ENCODE peak calls at places on chromosomes 11 and 22, in seven cellular contexts. One of them, this sample, is unnamed.

GRCh38 chr11:27916541-27917100 is 191.3 kb downstream of the KIF18A start:
- DNase-seq in mesendoderm: no peak
- DNase-seq in trophoblast cell: no peak
- DNase-seq in IMR-90: peak
- DNase-seq in H9: no peak
- DNase-seq in H1: no peak
- DNase-seq in neuronal stem cell: no peak
- DNase-seq in this sample: no peak

GRCh38 chr22:19848298-19849224 is 6.1 kb downstream of the GNB1L start:
- DNase-seq in trophoblast cell: peak
- DNase-seq in mesendoderm: no peak
- DNase-seq in H1: no peak
- DNase-seq in neuronal stem cell: no peak
- DNase-seq in H9: no peak
- DNase-seq in IMR-90: no peak
- DNase-seq in this sample: peak

GRCh38 chr11:63146586-63146985 is 2.6 kb upstream of the SLC22A24 start:
- DNase-seq in IMR-90: no peak
- DNase-seq in H1: no peak
- DNase-seq in H9: no peak
- DNase-seq in trophoblast cell: no peak
- DNase-seq in neuronal stem cell: no peak
- DNase-seq in mesendoderm: no peak
- DNase-seq in this sample: no peak

GRCh38 chr11:61833478-61833877 is 5.4 kb downstream of the FADS2 start:
- DNase-seq in IMR-90: no peak
- DNase-seq in H1: no peak
- DNase-seq in H9: no peak
- DNase-seq in trophoblast cell: no peak
- DNase-seq in mesendoderm: no peak
- DNase-seq in neuronal stem cell: no peak
- DNase-seq in this sample: no peak

GRCh38 chr11:67439321-67440228 is 2.1 kb upstream of the PTPRCAP start:
- DNase-seq in mesendoderm: peak
- DNase-seq in IMR-90: no peak
- DNase-seq in H1: no peak
- DNase-seq in H9: peak
- DNase-seq in trophoblast cell: no peak
- DNase-seq in neuronal stem cell: no peak
- DNase-seq in this sample: peak

GRCh38 chr11:68340784-68341556 is 28.6 kb downstream of the LRP5 start:
- DNase-seq in IMR-90: no peak
- DNase-seq in neuronal stem cell: no peak
- DNase-seq in H9: no peak
- DNase-seq in H1: no peak
- DNase-seq in mesendoderm: no peak
- DNase-seq in trophoblast cell: no peak
- DNase-seq in this sample: peak

GRCh38 chr11:56611174-56611573 is 3.5 kb downstream of the OR5M1 start:
- DNase-seq in trophoblast cell: no peak
- DNase-seq in mesendoderm: no peak
- DNase-seq in neuronal stem cell: no peak
- DNase-seq in H1: no peak
- DNase-seq in H9: no peak
- DNase-seq in IMR-90: no peak
- DNase-seq in this sample: no peak

GRCh38 chr11:118227865-118228785 is 3.3 kb upstream of the JAML start:
- DNase-seq in H1: no peak
- DNase-seq in H9: no peak
- DNase-seq in IMR-90: no peak
- DNase-seq in mesendoderm: no peak
- DNase-seq in trophoblast cell: no peak
- DNase-seq in neuronal stem cell: no peak
- DNase-seq in this sample: no peak

GRCh38 chr11:456533-456932 is 6.5 kb downstream of the PTDSS2 start:
- DNase-seq in IMR-90: no peak
- DNase-seq in neuronal stem cell: no peak
- DNase-seq in trophoblast cell: no peak
- DNase-seq in mesendoderm: no peak
- DNase-seq in H1: no peak
- DNase-seq in H9: no peak
- DNase-seq in this sample: no peak

GRCh38 chr22:37419370-37419915 is 7.8 kb downstream of the ELFN2 start:
- DNase-seq in H9: no peak
- DNase-seq in H1: no peak
- DNase-seq in trophoblast cell: no peak
- DNase-seq in neuronal stem cell: no peak
- DNase-seq in mesendoderm: no peak
- DNase-seq in IMR-90: no peak
- DNase-seq in this sample: no peak

GRCh38 chr22:50266994-50267393 is 3.2 kb downstream of the MAPK11 start:
- DNase-seq in neuronal stem cell: no peak
- DNase-seq in mesendoderm: no peak
- DNase-seq in trophoblast cell: no peak
- DNase-seq in IMR-90: no peak
- DNase-seq in H1: no peak
- DNase-seq in H9: no peak
- DNase-seq in this sample: no peak
- H2BK120ac ChIP-seq in neuronal stem cell: peak
- H2BK120ac ChIP-seq in mesendoderm: no peak
- H2BK120ac ChIP-seq in trophoblast cell: no peak
- H2BK120ac ChIP-seq in IMR-90: no peak
- H2BK120ac ChIP-seq in H1: no peak
- H2BK120ac ChIP-seq in H9: no peak
- H2BK120ac ChIP-seq in this sample: no peak

GRCh38 chr11:45423475-45424081 is 137.4 kb upstream of the SYT13 start:
- DNase-seq in IMR-90: no peak
- DNase-seq in trophoblast cell: no peak
- DNase-seq in H1: no peak
- DNase-seq in H9: no peak
- DNase-seq in mesendoderm: no peak
- DNase-seq in neuronal stem cell: no peak
- DNase-seq in this sample: no peak

GRCh38 chr11:45424781-45425180 is 138.6 kb upstream of the SYT13 start:
- DNase-seq in trophoblast cell: no peak
- DNase-seq in mesendoderm: no peak
- DNase-seq in neuronal stem cell: no peak
- DNase-seq in H9: no peak
- DNase-seq in IMR-90: no peak
- DNase-seq in H1: no peak
- DNase-seq in this sample: no peak

DNA sequence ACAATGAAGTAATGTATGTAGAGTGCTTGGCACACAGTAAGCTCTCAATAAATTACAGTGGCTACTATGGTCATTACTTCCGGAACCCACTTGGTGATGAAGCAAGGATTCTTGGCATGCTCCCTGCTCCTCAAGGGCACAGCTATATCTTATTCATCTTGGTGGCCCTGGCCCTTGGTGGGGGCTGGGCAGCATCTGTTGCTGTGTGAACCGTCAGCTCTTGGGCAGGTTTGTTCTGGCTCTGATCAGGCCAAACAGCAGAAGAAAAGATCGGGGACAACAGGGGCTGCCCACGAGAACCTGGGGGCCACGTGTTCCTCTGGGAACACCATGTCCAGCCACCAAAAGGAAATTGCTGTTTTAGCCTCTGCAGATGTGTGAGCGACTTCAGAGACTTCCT is 136.9 kb upstream of the SYT13 start:
- DNase-seq in H1: no peak
- DNase-seq in H9: no peak
- DNase-seq in trophoblast cell: no peak
- DNase-seq in mesendoderm: no peak
- DNase-seq in IMR-90: no peak
- DNase-seq in neuronal stem cell: no peak
- DNase-seq in this sample: no peak
- H2BK5ac ChIP-seq in H1: no peak
- H2BK5ac ChIP-seq in H9: no peak
- H2BK5ac ChIP-seq in trophoblast cell: no peak
- H2BK5ac ChIP-seq in mesendoderm: no peak
- H2BK5ac ChIP-seq in IMR-90: no peak
- H2BK5ac ChIP-seq in neuronal stem cell: no peak
- H2BK5ac ChIP-seq in this sample: no peak

GRCh38 chr22:22487059-22487458 is 21.5 kb downstream of the ZNF280B start:
- DNase-seq in neuronal stem cell: no peak
- DNase-seq in trophoblast cell: peak
- DNase-seq in mesendoderm: no peak
- DNase-seq in H9: no peak
- DNase-seq in H1: no peak
- DNase-seq in IMR-90: no peak
- DNase-seq in this sample: no peak

GRCh38 chr22:22488736-22489135 is 19.8 kb downstream of the ZNF280B start:
- DNase-seq in H9: no peak
- DNase-seq in neuronal stem cell: no peak
- DNase-seq in H1: no peak
- DNase-seq in mesendoderm: no peak
- DNase-seq in IMR-90: no peak
- DNase-seq in trophoblast cell: no peak
- DNase-seq in this sample: no peak

GRCh38 chr22:22486132-22486899 is 22.2 kb downstream of the ZNF280B start:
- DNase-seq in H9: no peak
- DNase-seq in trophoblast cell: no peak
- DNase-seq in IMR-90: no peak
- DNase-seq in mesendoderm: no peak
- DNase-seq in neuronal stem cell: no peak
- DNase-seq in H1: no peak
- DNase-seq in this sample: no peak

GRCh38 chr22:22485524-22485923 is 23.0 kb downstream of the ZNF280B start:
- DNase-seq in IMR-90: no peak
- DNase-seq in H9: no peak
- DNase-seq in trophoblast cell: no peak
- DNase-seq in neuronal stem cell: no peak
- DNase-seq in mesendoderm: no peak
- DNase-seq in H1: no peak
- DNase-seq in this sample: no peak

DNA sequence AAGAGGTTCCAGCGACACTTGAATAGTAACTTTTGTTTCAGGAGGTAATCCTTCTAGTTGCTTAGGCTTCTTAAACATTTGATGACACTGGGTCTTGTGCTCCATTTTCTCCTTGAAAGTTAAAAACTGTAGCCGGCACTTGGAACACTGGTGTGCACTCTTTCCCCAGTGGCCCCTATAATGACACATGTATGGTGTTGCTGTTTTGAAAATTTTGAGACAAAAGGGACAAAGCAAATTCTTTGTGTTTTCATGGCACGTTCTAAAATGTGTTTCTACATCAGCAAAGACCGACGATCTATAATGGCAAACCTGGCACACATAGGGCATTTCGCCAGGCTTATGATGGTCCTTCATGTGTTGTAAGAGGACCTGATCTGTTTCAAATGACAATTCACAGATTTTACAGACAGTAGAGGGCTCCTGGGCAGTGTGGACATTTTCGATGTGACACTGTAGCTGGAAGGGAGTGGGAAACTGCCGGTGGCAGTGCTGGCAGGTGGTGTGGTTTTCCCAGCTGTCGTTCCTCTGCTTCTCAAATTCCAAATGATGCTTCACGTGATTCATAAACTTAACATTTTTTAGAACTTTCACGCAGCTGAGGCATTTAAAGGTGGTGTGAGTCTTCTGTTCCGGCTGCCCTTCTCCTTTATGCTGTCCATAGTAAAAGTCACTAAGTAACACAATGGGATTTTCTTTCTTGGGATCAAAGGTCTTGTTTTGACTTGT is 20.5 kb downstream of the ZNF280B start:
- DNase-seq in H1: no peak
- DNase-seq in H9: no peak
- DNase-seq in trophoblast cell: peak
- DNase-seq in mesendoderm: no peak
- DNase-seq in IMR-90: no peak
- DNase-seq in neuronal stem cell: no peak
- DNase-seq in this sample: no peak
- H2BK120ac ChIP-seq in H1: no peak
- H2BK120ac ChIP-seq in H9: no peak
- H2BK120ac ChIP-seq in trophoblast cell: no peak
- H2BK120ac ChIP-seq in mesendoderm: no peak
- H2BK120ac ChIP-seq in IMR-90: no peak
- H2BK120ac ChIP-seq in neuronal stem cell: no peak
- H2BK120ac ChIP-seq in this sample: no peak

GRCh38 chr11:74612877-74613276 is 20.5 kb downstream of the POLD3 start:
- DNase-seq in neuronal stem cell: no peak
- DNase-seq in IMR-90: peak
- DNase-seq in trophoblast cell: no peak
- DNase-seq in H1: no peak
- DNase-seq in H9: no peak
- DNase-seq in mesendoderm: no peak
- DNase-seq in this sample: no peak
- H2BK5ac ChIP-seq in neuronal stem cell: no peak
- H2BK5ac ChIP-seq in IMR-90: peak
- H2BK5ac ChIP-seq in trophoblast cell: no peak
- H2BK5ac ChIP-seq in H1: no peak
- H2BK5ac ChIP-seq in H9: no peak
- H2BK5ac ChIP-seq in mesendoderm: no peak
- H2BK5ac ChIP-seq in this sample: no peak

GRCh38 chr22:50420015-50420414 is 54.8 kb downstream of the SBF1 start:
- DNase-seq in mesendoderm: no peak
- DNase-seq in IMR-90: no peak
- DNase-seq in trophoblast cell: no peak
- DNase-seq in neuronal stem cell: no peak
- DNase-seq in H1: no peak
- DNase-seq in H9: no peak
- DNase-seq in this sample: no peak
- H2BK120ac ChIP-seq in mesendoderm: no peak
- H2BK120ac ChIP-seq in IMR-90: no peak
- H2BK120ac ChIP-seq in trophoblast cell: no peak
- H2BK120ac ChIP-seq in neuronal stem cell: no peak
- H2BK120ac ChIP-seq in H1: no peak
- H2BK120ac ChIP-seq in H9: no peak
- H2BK120ac ChIP-seq in this sample: no peak

GRCh38 chr22:44738347-44738715 is 14.0 kb upstream of the ARHGAP8 start:
- DNase-seq in mesendoderm: peak
- DNase-seq in IMR-90: peak
- DNase-seq in neuronal stem cell: no peak
- DNase-seq in H1: peak
- DNase-seq in H9: peak
- DNase-seq in trophoblast cell: no peak
- DNase-seq in this sample: no peak

GRCh38 chr22:44737414-44738346 is 14.7 kb upstream of the ARHGAP8 start:
- DNase-seq in trophoblast cell: no peak
- DNase-seq in H1: peak
- DNase-seq in neuronal stem cell: no peak
- DNase-seq in IMR-90: no peak
- DNase-seq in mesendoderm: no peak
- DNase-seq in H9: peak
- DNase-seq in this sample: no peak

GRCh38 chr22:44739024-44739423 is 13.4 kb upstream of the ARHGAP8 start:
- DNase-seq in trophoblast cell: no peak
- DNase-seq in neuronal stem cell: no peak
- DNase-seq in H1: no peak
- DNase-seq in mesendoderm: no peak
- DNase-seq in H9: no peak
- DNase-seq in IMR-90: no peak
- DNase-seq in this sample: no peak

GRCh38 chr22:44741929-44742328 is 10.4 kb upstream of the ARHGAP8 start:
- DNase-seq in IMR-90: no peak
- DNase-seq in neuronal stem cell: no peak
- DNase-seq in trophoblast cell: no peak
- DNase-seq in H9: no peak
- DNase-seq in H1: peak
- DNase-seq in mesendoderm: no peak
- DNase-seq in this sample: no peak

GRCh38 chr22:44740307-44740706 is 12.1 kb upstream of the ARHGAP8 start:
- DNase-seq in IMR-90: no peak
- DNase-seq in trophoblast cell: no peak
- DNase-seq in H1: no peak
- DNase-seq in mesendoderm: no peak
- DNase-seq in H9: no peak
- DNase-seq in neuronal stem cell: no peak
- DNase-seq in this sample: no peak
- H2BK5ac ChIP-seq in IMR-90: no peak
- H2BK5ac ChIP-seq in trophoblast cell: no peak
- H2BK5ac ChIP-seq in H1: peak
- H2BK5ac ChIP-seq in mesendoderm: no peak
- H2BK5ac ChIP-seq in H9: no peak
- H2BK5ac ChIP-seq in neuronal stem cell: no peak
- H2BK5ac ChIP-seq in this sample: no peak

This sample was measured in mesenchymal stem cell.